ENCODE peak calls at places on chromosomes 5 and 9, in ten cellular contexts. N is HepG2, P is neural progenitor cell, Z is PC-3, Q is colonic mucosa, J is SK-N-SH, B is endodermal cell, K is IMR-90, A is endothelial cell of umbilical vein, U is fibroblast of lung. H is an unnamed sample.

GRCh38 chr9:35698231-35698630 is 8.5 kb upstream of the TPM2 start:
- DNase-seq in N (no peak), P (no peak), Z (no peak), Q (no peak), J (no peak), B (no peak), K (no peak), A (no peak), U (no peak), H (no peak)

GRCh38 chr5:115309751-115310370 is 13.4 kb upstream of the CCDC112 start:
- DNase-seq in N (peak), P (peak), Z (peak), Q (no peak), J (no peak), B (no peak), K (peak), A (peak), U (peak), H (peak)

GRCh38 chr5:108531367-108532211 is 149.7 kb upstream of the FBXL17 start:
- DNase-seq in N (peak), P (no peak), Z (no peak), Q (no peak), J (no peak), B (no peak), K (peak), A (no peak), U (peak), H (no peak)

GRCh38 chr5:124743534-124744169 is 2.8 kb downstream of the ZNF608 start:
- DNase-seq in N (no peak), P (peak), Z (no peak), Q (peak), J (no peak), B (peak), K (no peak), A (no peak), U (peak), H (no peak)

GRCh38 chr9:89400398-89401116 is 82.3 kb downstream of the SECISBP2 start:
- DNase-seq in N (no peak), P (no peak), Z (no peak), Q (no peak), J (no peak), B (no peak), K (no peak), A (no peak), U (no peak), H (no peak)

GRCh38 chr5:154479160-154479943 is 1.3 kb upstream of the HAND1 start:
- DNase-seq in N (no peak), P (peak), Z (no peak), Q (no peak), J (no peak), B (peak), K (no peak), A (no peak), U (no peak), H (no peak)

GRCh38 chr9:116692619-116693018 is 5.5 kb downstream of the TRIM32 start:
- DNase-seq in N (no peak), P (no peak), Z (no peak), Q (no peak), J (no peak), B (no peak), K (no peak), A (no peak), U (no peak), H (no peak)

GRCh38 chr9:98958271-98958989 is 14.7 kb downstream of the COL15A1 start:
- DNase-seq in N (no peak), P (no peak), Z (no peak), Q (no peak), J (no peak), B (no peak), K (peak), A (no peak), U (peak), H (no peak)

GRCh38 chr9:36158917-36159316 is 10.3 kb upstream of the CCIN start:
- DNase-seq in N (no peak), P (no peak), Z (no peak), Q (no peak), J (no peak), B (no peak), K (peak), A (no peak), U (peak), H (no peak)

GRCh38 chr5:961002-961710 is 47.4 kb upstream of the NKD2 start:
- DNase-seq in N (no peak), P (no peak), Z (no peak), Q (no peak), J (peak), B (no peak), K (no peak), A (no peak), U (no peak), H (no peak)

GRCh38 chr5:166722939-166723338 is 1568.5 kb upstream of the WWC1 start:
- DNase-seq in N (no peak), P (no peak), Z (peak), Q (no peak), J (no peak), B (no peak), K (no peak), A (no peak), U (peak), H (no peak)

GRCh38 chr9:114777841-114778240 is 28.0 kb downstream of the TNFSF15 start:
- DNase-seq in N (no peak), P (no peak), Z (no peak), Q (no peak), J (no peak), B (no peak), K (no peak), A (peak), U (peak), H (no peak)

GRCh38 chr9:102185371-102185770 is 446.9 kb upstream of the GRIN3A start:
- DNase-seq in N (no peak), P (no peak), Z (no peak), Q (no peak), J (no peak), B (no peak), K (no peak), A (no peak), U (no peak), H (no peak)

GRCh38 chr9:126614088-126614454 is 343 bp downstream of the LMX1B start:
- DNase-seq in N (no peak), P (peak), Z (no peak), Q (no peak), J (peak), B (peak), K (no peak), A (no peak), U (no peak), H (no peak)

GRCh38 chr9:119818726-119819435 is 449.6 kb upstream of the BRINP1 start:
- DNase-seq in N (no peak), P (no peak), Z (no peak), Q (no peak), J (no peak), B (no peak), K (no peak), A (no peak), U (no peak), H (no peak)

GRCh38 chr9:21976334-21976875 is 17.8 kb downstream of the CDKN2A start:
- DNase-seq in N (no peak), P (no peak), Z (no peak), Q (no peak), J (no peak), B (no peak), K (no peak), A (no peak), U (no peak), H (no peak)

GRCh38 chr5:151670953-151671636 is 15.6 kb downstream of the SPARC start:
- DNase-seq in N (no peak), P (no peak), Z (peak), Q (no peak), J (no peak), B (no peak), K (peak), A (peak), U (peak), H (no peak)

GRCh38 chr5:82601085-82601484 is 322.9 kb upstream of the RPS23 start:
- DNase-seq in N (peak), P (no peak), Z (no peak), Q (peak), J (no peak), B (no peak), K (no peak), A (no peak), U (no peak), H (no peak)

GRCh38 chr9:70587143-70587710 is 172.8 kb upstream of the KLF9 start:
- DNase-seq in N (no peak), P (no peak), Z (no peak), Q (no peak), J (no peak), B (no peak), K (peak), A (peak), U (peak), H (no peak)

GRCh38 chr9:88056876-88057275 is 81.4 kb downstream of the SPATA31C2 start:
- DNase-seq in N (no peak), P (no peak), Z (peak), Q (no peak), J (no peak), B (peak), K (peak), A (no peak), U (peak), H (peak)

GRCh38 chr9:89247431-89248370 is 63.3 kb upstream of the CKS2 start:
- DNase-seq in N (no peak), P (peak), Z (peak), Q (no peak), J (no peak), B (peak), K (peak), A (peak), U (peak), H (no peak)

GRCh38 chr9:97705354-97705950 is 8.3 kb upstream of the XPA start:
- DNase-seq in N (no peak), P (no peak), Z (peak), Q (no peak), J (no peak), B (no peak), K (no peak), A (no peak), U (peak), H (no peak)

GRCh38 chr5:87405472-87406155 is 7.1 kb downstream of the CCNH start:
- DNase-seq in N (no peak), P (no peak), Z (no peak), Q (no peak), J (no peak), B (no peak), K (no peak), A (no peak), U (peak), H (no peak)

GRCh38 chr5:178554311-178554710 is 35.9 kb downstream of the COL23A1 start:
- DNase-seq in N (no peak), P (no peak), Z (no peak), Q (no peak), J (no peak), B (peak), K (no peak), A (no peak), U (no peak), H (no peak)

GRCh38 chr9:129309906-129310305 is 131.8 kb upstream of the IER5L start:
- DNase-seq in N (no peak), P (no peak), Z (no peak), Q (no peak), J (no peak), B (no peak), K (no peak), A (no peak), U (peak), H (no peak)

GRCh38 chr9:93655621-93656425 is 79.4 kb downstream of the PHF2 start:
- DNase-seq in N (no peak), P (no peak), Z (no peak), Q (no peak), J (no peak), B (no peak), K (no peak), A (no peak), U (no peak), H (no peak)

GRCh38 chr5:154575869-154576806 is 98.1 kb upstream of the HAND1 start:
- DNase-seq in N (peak), P (no peak), Z (peak), Q (no peak), J (peak), B (no peak), K (no peak), A (no peak), U (no peak), H (no peak)

GRCh38 chr5:158700231-158700996 is 399.3 kb downstream of the EBF1 start:
- DNase-seq in N (no peak), P (no peak), Z (no peak), Q (no peak), J (no peak), B (no peak), K (no peak), A (no peak), U (no peak), H (peak)

GRCh38 chr5:52657231-52657645 is 130.5 kb upstream of the ITGA1 start:
- DNase-seq in N (peak), P (peak), Z (peak), Q (no peak), J (peak), B (no peak), K (peak), A (peak), U (peak), H (peak)
- H3K4me3 ChIP-seq in N (no peak), P (no peak), Z (no peak), Q (no peak), J (peak), B (no peak), K (no peak), A (no peak), U (no peak), H (peak)

GRCh38 chr9:131273791-131274673 is 2.3 kb downstream of the FAM78A start:
- DNase-seq in N (no peak), P (no peak), Z (no peak), Q (no peak), J (no peak), B (no peak), K (no peak), A (peak), U (no peak), H (no peak)

GRCh38 chr9:131270171-131271015 is 5.9 kb downstream of the FAM78A start:
- DNase-seq in N (no peak), P (no peak), Z (no peak), Q (no peak), J (no peak), B (peak), K (no peak), A (peak), U (no peak), H (no peak)

GRCh38 chr9:131271506-131271931 is 4.8 kb downstream of the FAM78A start:
- DNase-seq in N (no peak), P (no peak), Z (no peak), Q (no peak), J (no peak), B (no peak), K (no peak), A (no peak), U (no peak), H (no peak)

GRCh38 chr9:131273146-131273545 is 3.2 kb downstream of the FAM78A start:
- DNase-seq in N (no peak), P (no peak), Z (no peak), Q (no peak), J (no peak), B (no peak), K (no peak), A (peak), U (no peak), H (no peak)

DNA sequence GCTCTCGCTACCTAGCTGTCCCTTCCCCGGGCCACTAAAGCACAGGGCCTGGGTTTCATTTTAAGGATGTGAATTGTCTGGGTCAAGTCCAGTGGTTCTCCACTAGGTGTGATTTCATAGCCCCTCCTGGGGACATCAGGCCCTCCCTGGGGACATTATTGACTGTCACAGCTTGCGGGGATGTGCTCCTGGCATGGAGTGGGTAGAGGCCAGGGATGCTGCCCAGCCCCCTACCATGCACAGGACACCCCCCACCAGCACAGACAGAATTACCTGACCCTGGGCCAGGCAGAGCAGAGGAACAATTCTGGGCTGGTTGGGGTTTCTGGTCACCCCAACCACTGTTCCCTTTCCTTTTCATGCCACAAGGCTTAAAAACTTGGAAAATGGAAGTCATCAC is 4.1 kb downstream of the FAM78A start:
- DNase-seq in N (no peak), P (no peak), Z (no peak), Q (no peak), J (no peak), B (no peak), K (no peak), A (no peak), U (no peak), H (no peak)
- H3K9ac ChIP-seq in N (no peak), P (no peak), Z (no peak), Q (peak), J (no peak), B (no peak), K (no peak), A (no peak), U (no peak), H (no peak)

DNA sequence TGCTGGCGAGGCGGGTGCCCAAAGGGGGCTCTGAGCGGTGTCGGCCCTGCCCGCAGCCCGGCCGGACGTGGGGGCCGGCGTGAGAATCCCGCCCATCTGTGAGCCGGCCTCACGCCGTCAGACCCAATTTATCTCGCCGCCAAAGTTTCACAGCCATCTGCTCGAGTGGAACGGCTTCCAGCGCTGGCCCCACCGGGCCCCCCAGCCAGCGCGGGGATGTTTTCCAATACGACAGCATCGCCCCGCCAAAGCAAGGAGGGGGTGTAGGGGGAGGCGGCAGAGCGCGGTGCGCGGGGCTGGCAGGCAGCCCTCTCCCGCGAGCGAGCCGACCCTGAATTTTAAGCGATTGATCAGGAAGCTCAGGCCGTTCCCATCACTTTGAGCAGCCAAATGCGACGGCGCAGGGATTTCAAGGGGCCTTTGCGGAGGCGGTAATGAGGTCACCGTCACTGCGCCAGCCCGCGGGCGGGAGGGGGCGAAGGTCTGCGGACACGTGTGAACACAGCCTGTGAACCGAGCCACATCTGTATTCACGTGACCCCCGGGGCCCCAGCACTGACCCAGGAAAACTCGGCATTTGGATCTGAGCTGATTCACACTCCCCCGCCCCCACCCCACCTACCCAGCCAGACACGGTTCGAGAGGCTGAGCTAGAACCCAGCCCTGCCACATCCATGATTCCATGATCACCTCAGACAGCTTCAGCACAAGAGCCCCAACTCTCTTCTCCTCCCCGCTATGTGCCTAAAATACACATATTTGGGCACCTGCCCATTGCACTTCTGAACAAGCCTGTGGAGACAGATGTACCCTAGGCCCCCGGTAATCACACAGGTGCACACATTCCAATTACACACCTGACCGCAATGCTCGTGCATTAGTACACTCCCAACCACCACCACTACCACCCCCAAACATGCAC is 47.8 kb upstream of the PSD2 start:
- DNase-seq in N (no peak), P (peak), Z (no peak), Q (peak), J (peak), B (peak), K (peak), A (peak), U (peak), H (no peak)
- H3K4me3 ChIP-seq in N (peak), P (peak), Z (peak), Q (peak), J (no peak), B (peak), K (peak), A (no peak), U (peak), H (peak)

GRCh38 chr5:150296496-150296895 is 6.2 kb downstream of the ARSI start:
- DNase-seq in N (no peak), P (no peak), Z (no peak), Q (no peak), J (no peak), B (no peak), K (no peak), A (no peak), U (no peak), H (no peak)

GRCh38 chr5:150293091-150293941 is 3.7 kb upstream of the CAMK2A start:
- DNase-seq in N (no peak), P (no peak), Z (no peak), Q (no peak), J (no peak), B (peak), K (no peak), A (no peak), U (no peak), H (no peak)

GRCh38 chr5:150295741-150296486 is 6.3 kb upstream of the CAMK2A start:
- DNase-seq in N (no peak), P (no peak), Z (no peak), Q (no peak), J (no peak), B (no peak), K (no peak), A (no peak), U (no peak), H (no peak)

GRCh38 chr5:150294551-150295071 is 5.0 kb upstream of the CAMK2A start:
- DNase-seq in N (no peak), P (no peak), Z (no peak), Q (no peak), J (no peak), B (no peak), K (no peak), A (no peak), U (no peak), H (no peak)

DNA sequence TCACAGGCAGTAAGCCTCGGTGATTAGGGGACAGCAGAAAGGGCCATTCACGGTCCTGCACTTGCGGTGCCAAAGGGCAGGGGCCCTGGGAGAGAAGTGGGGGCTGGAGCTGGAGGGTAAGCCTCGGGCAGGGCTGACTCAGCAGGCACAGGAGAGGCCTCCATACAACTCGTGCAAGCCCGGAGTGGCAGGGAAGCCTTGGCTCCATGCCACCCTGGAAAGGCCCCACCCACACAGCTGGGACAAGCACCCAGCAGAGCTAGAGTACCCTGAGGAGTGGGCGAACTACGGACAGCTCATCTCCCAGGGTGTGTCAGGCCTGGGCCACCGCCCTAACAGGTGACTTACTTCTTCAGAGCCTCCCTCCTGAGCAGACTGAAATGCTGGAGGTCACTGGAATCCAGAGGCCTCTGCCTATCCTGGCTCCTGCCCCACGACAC is 5.6 kb upstream of the CAMK2A start:
- DNase-seq in N (peak), P (no peak), Z (peak), Q (peak), J (no peak), B (no peak), K (peak), A (no peak), U (peak), H (no peak)
- H3K9ac ChIP-seq in N (peak), P (no peak), Z (no peak), Q (no peak), J (no peak), B (no peak), K (no peak), A (no peak), U (no peak), H (peak)

GRCh38 chr5:181218795-181219124 is 4.3 kb upstream of the TRIM41 start:
- DNase-seq in N (no peak), P (no peak), Z (no peak), Q (no peak), J (no peak), B (no peak), K (no peak), A (no peak), U (no peak), H (no peak)
- H3K4me3 ChIP-seq in N (peak), P (peak), Z (peak), Q (peak), J (peak), B (peak), K (peak), A (peak), U (peak), H (peak)

H was measured in SK-N-MC.